ENCODE peak calls at places on chromosomes 6 and 20, in six cellular contexts. One of them, this sample, is unnamed.

GRCh38 chr20:34891166-34892062 is 15.0 kb downstream of the ACSS2 start:
- DNase-seq in stomach: no peak
- DNase-seq in foreskin keratinocyte: peak; percentile 72
- DNase-seq in tibial artery: no peak
- DNase-seq in breast epithelium: no peak
- DNase-seq in upper lobe of right lung: no peak
- DNase-seq in this sample: no peak

GRCh38 chr6:137494967-137495595 is 887 bp upstream of the OLIG3 start:
- DNase-seq in stomach: no peak
- DNase-seq in breast epithelium: no peak
- DNase-seq in tibial artery: no peak
- DNase-seq in upper lobe of right lung: no peak
- DNase-seq in foreskin keratinocyte: no peak
- DNase-seq in this sample: peak; percentile 71

GRCh38 chr6:106702451-106703110 is 73.2 kb downstream of the QRSL1 start:
- DNase-seq in stomach: peak; percentile 80
- DNase-seq in tibial artery: no peak
- DNase-seq in upper lobe of right lung: no peak
- DNase-seq in breast epithelium: no peak
- DNase-seq in foreskin keratinocyte: no peak
- DNase-seq in this sample: no peak

GRCh38 chr6:19605624-19606023 is 231.5 kb upstream of the ID4 start:
- DNase-seq in tibial artery: no peak
- DNase-seq in upper lobe of right lung: no peak
- DNase-seq in stomach: no peak
- DNase-seq in foreskin keratinocyte: no peak
- DNase-seq in breast epithelium: no peak
- DNase-seq in this sample: no peak

GRCh38 chr6:124881898-124882579 is 80.2 kb upstream of the RNF217 start:
- DNase-seq in breast epithelium: no peak
- DNase-seq in stomach: no peak
- DNase-seq in foreskin keratinocyte: peak; percentile 41
- DNase-seq in tibial artery: no peak
- DNase-seq in upper lobe of right lung: no peak
- DNase-seq in this sample: no peak

GRCh38 chr6:81693212-81693611 is 59.3 kb downstream of the TENT5A start:
- DNase-seq in stomach: no peak
- DNase-seq in tibial artery: no peak
- DNase-seq in breast epithelium: no peak
- DNase-seq in foreskin keratinocyte: no peak
- DNase-seq in upper lobe of right lung: no peak
- DNase-seq in this sample: no peak

GRCh38 chr6:27889275-27889627 is 22.9 kb downstream of the OR2B2 start:
- DNase-seq in upper lobe of right lung: no peak
- DNase-seq in tibial artery: no peak
- DNase-seq in breast epithelium: no peak
- DNase-seq in foreskin keratinocyte: no peak
- DNase-seq in stomach: no peak
- DNase-seq in this sample: no peak

GRCh38 chr20:7022597-7022996 is 255.1 kb downstream of the BMP2 start:
- DNase-seq in stomach: no peak
- DNase-seq in upper lobe of right lung: no peak
- DNase-seq in tibial artery: no peak
- DNase-seq in breast epithelium: no peak
- DNase-seq in foreskin keratinocyte: no peak
- DNase-seq in this sample: no peak

GRCh38 chr6:108068618-108069017 is 5.9 kb downstream of the OSTM1 start:
- DNase-seq in upper lobe of right lung: no peak
- DNase-seq in foreskin keratinocyte: no peak
- DNase-seq in stomach: no peak
- DNase-seq in breast epithelium: no peak
- DNase-seq in tibial artery: no peak
- DNase-seq in this sample: no peak

GRCh38 chr6:104574135-104574750 is 285.5 kb downstream of the HACE1 start:
- DNase-seq in tibial artery: no peak
- DNase-seq in upper lobe of right lung: no peak
- DNase-seq in stomach: no peak
- DNase-seq in foreskin keratinocyte: no peak
- DNase-seq in breast epithelium: no peak
- DNase-seq in this sample: no peak

GRCh38 chr6:107786179-107786578 is 37.9 kb downstream of the SCML4 start:
- DNase-seq in foreskin keratinocyte: no peak
- DNase-seq in tibial artery: no peak
- DNase-seq in breast epithelium: no peak
- DNase-seq in stomach: no peak
- DNase-seq in upper lobe of right lung: no peak
- DNase-seq in this sample: no peak

DNA sequence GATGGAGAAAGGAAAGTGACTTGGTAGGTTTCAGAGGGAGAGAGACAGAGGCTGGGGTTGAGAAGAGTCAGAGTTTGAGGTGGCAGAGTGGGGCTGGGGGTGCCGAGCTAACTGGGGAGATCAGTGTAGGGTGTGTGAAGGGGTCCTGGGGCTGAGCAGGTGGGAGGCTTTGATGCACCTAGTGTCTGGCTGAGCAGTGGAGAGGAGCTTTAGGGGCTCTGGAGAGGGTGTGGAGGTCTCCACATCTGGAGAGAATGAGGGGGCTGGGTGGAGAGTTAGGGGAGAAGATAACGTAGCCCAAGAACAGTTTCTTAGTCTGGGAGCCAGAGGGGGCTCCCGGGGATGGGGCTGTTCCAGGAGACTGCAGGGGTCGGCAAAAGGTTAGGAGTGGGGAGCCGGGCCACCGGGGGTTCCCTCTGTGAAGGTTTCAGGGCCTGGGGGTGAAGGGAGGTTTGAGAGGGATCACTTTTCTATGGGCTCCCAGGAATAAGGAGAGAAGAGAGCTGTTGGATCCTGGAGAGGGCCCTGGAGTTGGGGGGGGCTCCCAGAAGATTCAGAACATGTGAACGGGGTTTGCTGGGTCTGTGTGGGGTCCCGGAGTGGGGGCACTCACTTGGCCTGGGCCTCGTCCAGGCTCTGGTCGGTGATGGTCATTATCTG is 790 bp downstream of the PBX2 start:
- DNase-seq in stomach: no peak
- DNase-seq in breast epithelium: no peak
- DNase-seq in foreskin keratinocyte: no peak
- DNase-seq in upper lobe of right lung: no peak
- DNase-seq in tibial artery: no peak
- DNase-seq in this sample: no peak
- H3K4me1 ChIP-seq in stomach: peaks cover 41% of the 10 kb centered on the region
- H3K4me1 ChIP-seq in breast epithelium: peaks cover 6% of the 10 kb centered on the region
- H3K4me1 ChIP-seq in foreskin keratinocyte: peaks cover 5% of the 10 kb centered on the region
- H3K4me1 ChIP-seq in upper lobe of right lung: peaks cover 52% of the 10 kb centered on the region
- H3K4me1 ChIP-seq in tibial artery: no peaks in the 10 kb centered on the region
- H3K4me1 ChIP-seq in this sample: peaks cover 88% of the 10 kb centered on the region

GRCh38 chr20:38272398-38272797 is 11.9 kb upstream of the KIAA1755 start:
- DNase-seq in foreskin keratinocyte: peak; percentile 67
- DNase-seq in upper lobe of right lung: no peak
- DNase-seq in tibial artery: no peak
- DNase-seq in breast epithelium: no peak
- DNase-seq in stomach: no peak
- DNase-seq in this sample: no peak
- H3K4me1 ChIP-seq in foreskin keratinocyte: peaks cover 21% of the 10 kb centered on the region
- H3K4me1 ChIP-seq in upper lobe of right lung: peaks cover 5% of the 10 kb centered on the region
- H3K4me1 ChIP-seq in tibial artery: no peaks in the 10 kb centered on the region
- H3K4me1 ChIP-seq in breast epithelium: no peaks in the 10 kb centered on the region
- H3K4me1 ChIP-seq in stomach: no peaks in the 10 kb centered on the region
- H3K4me1 ChIP-seq in this sample: no peaks in the 10 kb centered on the region

DNA sequence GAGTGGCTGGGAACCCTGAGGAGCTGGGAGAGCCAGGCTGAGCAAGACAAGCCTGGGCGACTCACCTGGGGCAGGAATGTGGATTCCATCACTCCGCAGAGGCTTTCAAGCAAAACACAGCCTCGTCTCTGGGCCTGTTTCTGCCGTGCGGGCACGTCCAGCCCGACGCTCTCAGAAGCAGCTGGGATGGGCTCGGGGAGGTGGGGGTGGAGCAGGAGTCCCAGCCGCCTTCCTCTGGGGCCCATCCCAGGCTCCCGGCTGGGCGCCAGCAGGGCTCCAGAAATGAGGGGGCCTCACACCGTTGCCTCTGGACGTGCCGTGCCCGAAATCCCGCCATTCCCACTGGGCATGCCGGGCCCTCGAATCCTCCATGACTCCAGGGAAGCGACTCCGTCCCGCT is 8.7 kb upstream of the RPS21 start:
- DNase-seq in upper lobe of right lung: no peak
- DNase-seq in stomach: no peak
- DNase-seq in breast epithelium: peak; percentile 72
- DNase-seq in tibial artery: no peak
- DNase-seq in foreskin keratinocyte: peak; percentile 90
- DNase-seq in this sample: no peak
- H3K4me1 ChIP-seq in upper lobe of right lung: peaks cover 51% of the 10 kb centered on the region
- H3K4me1 ChIP-seq in stomach: peaks cover 54% of the 10 kb centered on the region
- H3K4me1 ChIP-seq in breast epithelium: no peaks in the 10 kb centered on the region
- H3K4me1 ChIP-seq in tibial artery: peaks cover 10% of the 10 kb centered on the region
- H3K4me1 ChIP-seq in foreskin keratinocyte: peaks cover 37% of the 10 kb centered on the region
- H3K4me1 ChIP-seq in this sample: peaks cover 31% of the 10 kb centered on the region

DNA sequence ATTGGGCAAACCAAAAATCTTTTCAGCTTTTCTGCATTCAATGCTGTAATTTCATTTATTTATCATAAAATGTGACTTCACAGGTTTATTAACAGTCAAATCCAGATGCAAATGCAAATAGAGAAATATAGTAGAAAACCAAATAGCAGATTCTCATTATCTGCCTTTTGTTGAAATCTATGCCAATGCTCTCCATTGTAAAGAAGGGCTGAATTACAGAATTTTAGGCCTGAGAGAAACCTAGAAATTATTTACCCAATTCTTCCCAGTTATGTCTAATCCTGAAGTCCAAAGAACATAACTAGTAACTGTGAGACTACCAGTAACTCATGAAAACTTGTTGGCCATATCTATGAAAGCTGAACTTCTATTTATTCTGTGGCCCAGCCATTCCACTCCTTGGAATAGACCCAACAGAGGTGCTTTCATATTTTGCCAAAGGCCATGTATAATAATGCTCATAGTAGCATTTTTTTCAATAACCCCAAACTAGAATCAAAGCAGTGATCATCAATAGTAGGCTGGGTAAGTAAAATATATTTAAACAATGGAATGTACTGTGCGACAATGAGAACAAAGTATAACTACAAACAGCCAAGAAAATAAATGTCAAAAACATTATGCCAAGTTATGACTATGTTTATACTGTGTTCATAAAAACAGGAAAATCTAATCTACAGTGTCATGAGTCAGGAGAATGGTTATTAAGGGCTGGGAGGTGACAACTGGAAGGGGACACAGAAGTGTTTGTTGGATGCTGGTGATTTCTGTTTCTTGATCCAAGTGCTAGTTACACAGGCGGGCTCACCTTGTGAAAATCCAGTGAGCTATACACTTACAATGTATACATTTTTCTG is 183.8 kb downstream of the HS3ST5 start:
- DNase-seq in tibial artery: no peak
- DNase-seq in upper lobe of right lung: no peak
- DNase-seq in foreskin keratinocyte: no peak
- DNase-seq in breast epithelium: no peak
- DNase-seq in stomach: no peak
- DNase-seq in this sample: no peak
- H3K4me1 ChIP-seq in tibial artery: no peaks in the 10 kb centered on the region
- H3K4me1 ChIP-seq in upper lobe of right lung: no peaks in the 10 kb centered on the region
- H3K4me1 ChIP-seq in foreskin keratinocyte: no peaks in the 10 kb centered on the region
- H3K4me1 ChIP-seq in breast epithelium: no peaks in the 10 kb centered on the region
- H3K4me1 ChIP-seq in stomach: no peaks in the 10 kb centered on the region
- H3K4me1 ChIP-seq in this sample: no peaks in the 10 kb centered on the region

GRCh38 chr20:52230406-52230805 is 38.8 kb upstream of the ZFP64 start:
- DNase-seq in upper lobe of right lung: no peak
- DNase-seq in breast epithelium: no peak
- DNase-seq in stomach: no peak
- DNase-seq in foreskin keratinocyte: no peak
- DNase-seq in tibial artery: no peak
- DNase-seq in this sample: no peak
- H3K4me1 ChIP-seq in upper lobe of right lung: no peaks in the 10 kb centered on the region
- H3K4me1 ChIP-seq in breast epithelium: no peaks in the 10 kb centered on the region
- H3K4me1 ChIP-seq in stomach: no peaks in the 10 kb centered on the region
- H3K4me1 ChIP-seq in foreskin keratinocyte: no peaks in the 10 kb centered on the region
- H3K4me1 ChIP-seq in tibial artery: no peaks in the 10 kb centered on the region
- H3K4me1 ChIP-seq in this sample: no peaks in the 10 kb centered on the region

GRCh38 chr20:41137412-41138216 is at the start of gene PLCG1:
- DNase-seq in upper lobe of right lung: peak; percentile 91
- DNase-seq in tibial artery: peak; percentile 81
- DNase-seq in foreskin keratinocyte: no peak
- DNase-seq in breast epithelium: peak; percentile 60
- DNase-seq in stomach: peak; percentile 84
- DNase-seq in this sample: peak; percentile 81
- H3K4me1 ChIP-seq in upper lobe of right lung: peaks cover 47% of the 10 kb centered on the region
- H3K4me1 ChIP-seq in tibial artery: peaks cover 7% of the 10 kb centered on the region
- H3K4me1 ChIP-seq in foreskin keratinocyte: peaks cover 13% of the 10 kb centered on the region
- H3K4me1 ChIP-seq in breast epithelium: peaks cover 17% of the 10 kb centered on the region
- H3K4me1 ChIP-seq in stomach: peaks cover 42% of the 10 kb centered on the region
- H3K4me1 ChIP-seq in this sample: peaks cover 56% of the 10 kb centered on the region